ENCODE peak calls at places on chromosomes 1 and 21, in ten cellular contexts. K, U, D, I, S, L, H, F, M and N are unnamed samples.

GRCh38 chr1:62381831-62382505 is 54.9 kb upstream of the USP1 start:
- DNase-seq in K (no peak), U (no peak), D (no peak), I (no peak), S (no peak), L (no peak), H (no peak), F (no peak), M (no peak), N (no peak)

GRCh38 chr1:174165471-174166137 is 6.3 kb downstream of the RABGAP1L start:
- DNase-seq in K (no peak), U (peak), D (no peak), I (no peak), S (no peak), L (no peak), H (no peak), F (no peak), M (no peak), N (no peak)

GRCh38 chr1:104953555-104953954 is 1203.9 kb downstream of the AMY1C start:
- DNase-seq in K (no peak), U (peak), D (no peak), I (no peak), S (no peak), L (no peak), H (no peak), F (no peak), M (no peak), N (no peak)

GRCh38 chr1:217924924-217925323 is 293.8 kb downstream of the SPATA17 start:
- DNase-seq in K (no peak), U (no peak), D (peak), I (no peak), S (no peak), L (no peak), H (no peak), F (no peak), M (no peak), N (no peak)

GRCh38 chr1:201471772-201472171 is 2.8 kb upstream of the PHLDA3 start:
- DNase-seq in K (no peak), U (no peak), D (no peak), I (peak), S (no peak), L (peak), H (no peak), F (no peak), M (no peak), N (peak)

GRCh38 chr21:32412162-32412997 is at the start of gene EVA1C:
- DNase-seq in K (no peak), U (no peak), D (peak), I (peak), S (no peak), L (peak), H (no peak), F (peak), M (peak), N (peak)

GRCh38 chr1:150148834-150149489 is 754 bp upstream of the PLEKHO1 start:
- DNase-seq in K (no peak), U (no peak), D (no peak), I (no peak), S (no peak), L (peak), H (peak), F (no peak), M (peak), N (no peak)

GRCh38 chr1:181149326-181150000 is 61.0 kb downstream of the IER5 start:
- DNase-seq in K (no peak), U (no peak), D (no peak), I (no peak), S (no peak), L (no peak), H (no peak), F (no peak), M (no peak), N (no peak)

GRCh38 chr1:212285685-212286436 is 651 bp downstream of the PPP2R5A start:
- DNase-seq in K (peak), U (no peak), D (peak), I (peak), S (no peak), L (peak), H (peak), F (peak), M (peak), N (peak)